ENCODE peak calls at places on chromosomes 2 and 18, in seven cellular contexts. One of them, this sample, is unnamed.
A peak's percentile ranks its signal among the peaks of the same experiment; 100 is the strongest.

GRCh38 chr2:228986961-228987360 is 284.1 kb downstream of the PID1 start:
- DNase-seq in body of pancreas: no peak
- DNase-seq in fibroblast of lung: no peak
- DNase-seq in lung: no peak
- DNase-seq in left ventricle myocardium inferior: no peak
- DNase-seq in CD4-positive, alpha-beta T cell: no peak
- DNase-seq in IMR-90: no peak
- DNase-seq in this sample: no peak

GRCh38 chr2:27220091-27220490 is 2.9 kb downstream of the CAD start:
- DNase-seq in body of pancreas: no peak
- DNase-seq in IMR-90: no peak
- DNase-seq in left ventricle myocardium inferior: no peak
- DNase-seq in lung: no peak
- DNase-seq in fibroblast of lung: no peak
- DNase-seq in CD4-positive, alpha-beta T cell: no peak
- DNase-seq in this sample: no peak

GRCh38 chr2:68206779-68207178 is 45.6 kb downstream of the PPP3R1 start:
- DNase-seq in IMR-90: no peak
- DNase-seq in left ventricle myocardium inferior: no peak
- DNase-seq in body of pancreas: no peak
- DNase-seq in CD4-positive, alpha-beta T cell: no peak
- DNase-seq in lung: no peak
- DNase-seq in fibroblast of lung: no peak
- DNase-seq in this sample: no peak

GRCh38 chr2:68292108-68292710 is 27.5 kb downstream of the CNRIP1 start:
- DNase-seq in left ventricle myocardium inferior: no peak
- DNase-seq in CD4-positive, alpha-beta T cell: peak; percentile 6
- DNase-seq in fibroblast of lung: peak; percentile 16
- DNase-seq in IMR-90: peak; percentile 37
- DNase-seq in lung: no peak
- DNase-seq in body of pancreas: peak; percentile 35
- DNase-seq in this sample: no peak

GRCh38 chr2:51224790-51225189 is 192.9 kb upstream of the NRXN1 start:
- DNase-seq in body of pancreas: no peak
- DNase-seq in CD4-positive, alpha-beta T cell: no peak
- DNase-seq in left ventricle myocardium inferior: no peak
- DNase-seq in lung: no peak
- DNase-seq in fibroblast of lung: no peak
- DNase-seq in IMR-90: no peak
- DNase-seq in this sample: no peak

GRCh38 chr2:197889041-197889440 is 84.6 kb downstream of the PLCL1 start:
- DNase-seq in body of pancreas: no peak
- DNase-seq in CD4-positive, alpha-beta T cell: no peak
- DNase-seq in lung: no peak
- DNase-seq in fibroblast of lung: peak; percentile 55
- DNase-seq in IMR-90: peak; percentile 64
- DNase-seq in left ventricle myocardium inferior: no peak
- DNase-seq in this sample: no peak

GRCh38 chr2:23220687-23221086 is 164.3 kb upstream of the KLHL29 start:
- DNase-seq in CD4-positive, alpha-beta T cell: no peak
- DNase-seq in IMR-90: no peak
- DNase-seq in body of pancreas: no peak
- DNase-seq in left ventricle myocardium inferior: no peak
- DNase-seq in lung: no peak
- DNase-seq in fibroblast of lung: no peak
- DNase-seq in this sample: no peak

GRCh38 chr18:67402543-67402942 is 114.0 kb downstream of the DSEL start:
- DNase-seq in IMR-90: peak; percentile 88
- DNase-seq in lung: no peak
- DNase-seq in left ventricle myocardium inferior: no peak
- DNase-seq in body of pancreas: no peak
- DNase-seq in fibroblast of lung: peak; percentile 92
- DNase-seq in CD4-positive, alpha-beta T cell: no peak
- DNase-seq in this sample: no peak

GRCh38 chr2:62304429-62305417 is 108.8 kb downstream of the B3GNT2 start:
- DNase-seq in body of pancreas: peak; percentile 43
- DNase-seq in left ventricle myocardium inferior: peak; percentile 45
- DNase-seq in fibroblast of lung: peak; percentile 96
- DNase-seq in lung: peak; percentile 60
- DNase-seq in IMR-90: peak; percentile 73
- DNase-seq in CD4-positive, alpha-beta T cell: no peak
- DNase-seq in this sample: no peak

GRCh38 chr2:173075781-173076556 is at the start of gene MAP3K20:
- DNase-seq in CD4-positive, alpha-beta T cell: peak; percentile 13
- DNase-seq in IMR-90: peak; percentile 71
- DNase-seq in fibroblast of lung: peak; percentile 73
- DNase-seq in left ventricle myocardium inferior: peak; percentile 83
- DNase-seq in lung: peak; percentile 65
- DNase-seq in body of pancreas: peak; percentile 76
- DNase-seq in this sample: peak; percentile 61

GRCh38 chr2:231701456-231702373 is 6.6 kb upstream of the PTMA start:
- DNase-seq in fibroblast of lung: peak; percentile 76
- DNase-seq in IMR-90: peak; percentile 57
- DNase-seq in left ventricle myocardium inferior: no peak
- DNase-seq in CD4-positive, alpha-beta T cell: no peak
- DNase-seq in lung: peak; percentile 93
- DNase-seq in body of pancreas: peak; percentile 89
- DNase-seq in this sample: peak; percentile 64

GRCh38 chr2:85774126-85774978 is 20.6 kb downstream of the ATOH8 start:
- DNase-seq in left ventricle myocardium inferior: no peak
- DNase-seq in fibroblast of lung: no peak
- DNase-seq in lung: no peak
- DNase-seq in IMR-90: no peak
- DNase-seq in body of pancreas: no peak
- DNase-seq in CD4-positive, alpha-beta T cell: no peak
- DNase-seq in this sample: no peak

GRCh38 chr18:78859686-78860085 is 119.9 kb upstream of the SALL3 start:
- DNase-seq in body of pancreas: no peak
- DNase-seq in IMR-90: no peak
- DNase-seq in fibroblast of lung: no peak
- DNase-seq in CD4-positive, alpha-beta T cell: no peak
- DNase-seq in lung: no peak
- DNase-seq in left ventricle myocardium inferior: no peak
- DNase-seq in this sample: no peak

GRCh38 chr2:224366269-224366668 is 35.6 kb downstream of the FAM124B start:
- DNase-seq in IMR-90: no peak
- DNase-seq in fibroblast of lung: no peak
- DNase-seq in body of pancreas: no peak
- DNase-seq in lung: no peak
- DNase-seq in left ventricle myocardium inferior: no peak
- DNase-seq in CD4-positive, alpha-beta T cell: no peak
- DNase-seq in this sample: no peak

GRCh38 chr2:137190411-137191190 is 425.3 kb downstream of the THSD7B start:
- DNase-seq in body of pancreas: no peak
- DNase-seq in fibroblast of lung: no peak
- DNase-seq in lung: no peak
- DNase-seq in IMR-90: no peak
- DNase-seq in left ventricle myocardium inferior: peak; percentile 22
- DNase-seq in CD4-positive, alpha-beta T cell: no peak
- DNase-seq in this sample: no peak

GRCh38 chr2:214379227-214379626 is 31.6 kb upstream of the VWC2L start:
- DNase-seq in fibroblast of lung: peak; percentile 10
- DNase-seq in left ventricle myocardium inferior: no peak
- DNase-seq in IMR-90: peak; percentile 4
- DNase-seq in lung: no peak
- DNase-seq in body of pancreas: no peak
- DNase-seq in CD4-positive, alpha-beta T cell: no peak
- DNase-seq in this sample: no peak

GRCh38 chr18:34659579-34660517 is 50.2 kb upstream of the DTNA start:
- DNase-seq in lung: peak; percentile 83
- DNase-seq in fibroblast of lung: peak; percentile 97
- DNase-seq in left ventricle myocardium inferior: peak; percentile 73
- DNase-seq in body of pancreas: peak; percentile 91
- DNase-seq in IMR-90: peak; percentile 97
- DNase-seq in CD4-positive, alpha-beta T cell: no peak
- DNase-seq in this sample: peak; percentile 53

GRCh38 chr18:34592961-34593382 is 117.1 kb upstream of the DTNA start:
- DNase-seq in body of pancreas: peak; percentile 75
- DNase-seq in CD4-positive, alpha-beta T cell: no peak
- DNase-seq in lung: peak; percentile 34
- DNase-seq in left ventricle myocardium inferior: peak; percentile 53
- DNase-seq in fibroblast of lung: peak; percentile 86
- DNase-seq in IMR-90: peak; percentile 59
- DNase-seq in this sample: peak; percentile 75

GRCh38 chr18:79919089-79919488 is 32.4 kb downstream of the SLC66A2 start:
- DNase-seq in IMR-90: no peak
- DNase-seq in lung: no peak
- DNase-seq in body of pancreas: peak; percentile 5
- DNase-seq in left ventricle myocardium inferior: no peak
- DNase-seq in CD4-positive, alpha-beta T cell: no peak
- DNase-seq in fibroblast of lung: no peak
- DNase-seq in this sample: no peak

GRCh38 chr2:127086800-127087737 is 19.9 kb downstream of the BIN1 start:
- DNase-seq in IMR-90: peak; percentile 88
- DNase-seq in left ventricle myocardium inferior: peak; percentile 83
- DNase-seq in lung: peak; percentile 56
- DNase-seq in body of pancreas: peak; percentile 30
- DNase-seq in fibroblast of lung: peak; percentile 88
- DNase-seq in CD4-positive, alpha-beta T cell: no peak
- DNase-seq in this sample: no peak

GRCh38 chr2:152730591-152731333 is 12.3 kb downstream of the ARL6IP6 start:
- DNase-seq in left ventricle myocardium inferior: no peak
- DNase-seq in CD4-positive, alpha-beta T cell: peak; percentile 19
- DNase-seq in fibroblast of lung: peak; percentile 25
- DNase-seq in lung: no peak
- DNase-seq in body of pancreas: no peak
- DNase-seq in IMR-90: no peak
- DNase-seq in this sample: no peak

GRCh38 chr2:118186110-118186857 is 98.0 kb downstream of the INSIG2 start:
- DNase-seq in CD4-positive, alpha-beta T cell: peak; percentile 84
- DNase-seq in lung: peak; percentile 80
- DNase-seq in fibroblast of lung: peak; percentile 84
- DNase-seq in left ventricle myocardium inferior: peak; percentile 87
- DNase-seq in IMR-90: peak; percentile 75
- DNase-seq in body of pancreas: peak; percentile 90
- DNase-seq in this sample: peak; percentile 90

GRCh38 chr18:51617572-51618260 is 420.2 kb upstream of the MEX3C start:
- DNase-seq in CD4-positive, alpha-beta T cell: no peak
- DNase-seq in IMR-90: no peak
- DNase-seq in left ventricle myocardium inferior: no peak
- DNase-seq in fibroblast of lung: peak; percentile 14
- DNase-seq in body of pancreas: no peak
- DNase-seq in lung: no peak
- DNase-seq in this sample: no peak

GRCh38 chr2:15943914-15944313 is 3.6 kb downstream of the MYCN start:
- DNase-seq in fibroblast of lung: no peak
- DNase-seq in lung: no peak
- DNase-seq in CD4-positive, alpha-beta T cell: no peak
- DNase-seq in left ventricle myocardium inferior: no peak
- DNase-seq in body of pancreas: no peak
- DNase-seq in IMR-90: no peak
- DNase-seq in this sample: no peak

GRCh38 chr2:214069254-214069653 is 341.6 kb upstream of the VWC2L start:
- DNase-seq in CD4-positive, alpha-beta T cell: no peak
- DNase-seq in fibroblast of lung: peak; percentile 95
- DNase-seq in lung: no peak
- DNase-seq in body of pancreas: no peak
- DNase-seq in IMR-90: peak; percentile 93
- DNase-seq in left ventricle myocardium inferior: no peak
- DNase-seq in this sample: peak; percentile 34

GRCh38 chr2:70772486-70773155 is 4.6 kb upstream of the ADD2 start:
- DNase-seq in left ventricle myocardium inferior: no peak
- DNase-seq in fibroblast of lung: no peak
- DNase-seq in body of pancreas: no peak
- DNase-seq in lung: no peak
- DNase-seq in CD4-positive, alpha-beta T cell: no peak
- DNase-seq in IMR-90: no peak
- DNase-seq in this sample: no peak

GRCh38 chr2:120434487-120434886 is 88.6 kb downstream of the INHBB start:
- DNase-seq in CD4-positive, alpha-beta T cell: no peak
- DNase-seq in left ventricle myocardium inferior: no peak
- DNase-seq in IMR-90: no peak
- DNase-seq in body of pancreas: no peak
- DNase-seq in lung: no peak
- DNase-seq in fibroblast of lung: no peak
- DNase-seq in this sample: no peak
- H3K27me3 ChIP-seq in CD4-positive, alpha-beta T cell: peaks cover 6% of the 10 kb centered on the region
- H3K27me3 ChIP-seq in left ventricle myocardium inferior: peaks cover 64% of the 10 kb centered on the region
- H3K27me3 ChIP-seq in IMR-90: peaks cover 64% of the 10 kb centered on the region
- H3K27me3 ChIP-seq in body of pancreas: no peaks in the 10 kb centered on the region
- H3K27me3 ChIP-seq in lung: no peaks in the 10 kb centered on the region
- H3K27me3 ChIP-seq in fibroblast of lung: peaks cover 5% of the 10 kb centered on the region
- H3K27me3 ChIP-seq in this sample: no peaks in the 10 kb centered on the region

GRCh38 chr2:10109311-10109710 is 13.2 kb upstream of the RRM2 start:
- DNase-seq in CD4-positive, alpha-beta T cell: no peak
- DNase-seq in fibroblast of lung: no peak
- DNase-seq in left ventricle myocardium inferior: no peak
- DNase-seq in IMR-90: no peak
- DNase-seq in lung: no peak
- DNase-seq in body of pancreas: no peak
- DNase-seq in this sample: no peak
- H3K27ac ChIP-seq in CD4-positive, alpha-beta T cell: no peak overlapping the region
- H3K27ac ChIP-seq in fibroblast of lung: no peak overlapping the region
- H3K27ac ChIP-seq in left ventricle myocardium inferior: no peak overlapping the region
- H3K27ac ChIP-seq in IMR-90: no peak overlapping the region
- H3K27ac ChIP-seq in lung: no peak overlapping the region
- H3K27ac ChIP-seq in body of pancreas: no peak overlapping the region
- H3K27ac ChIP-seq in this sample: no peak overlapping the region

GRCh38 chr2:46053502-46054094 is 243.6 kb upstream of the EPAS1 start:
- DNase-seq in IMR-90: no peak
- DNase-seq in lung: no peak
- DNase-seq in body of pancreas: no peak
- DNase-seq in left ventricle myocardium inferior: no peak
- DNase-seq in fibroblast of lung: peak; percentile 44
- DNase-seq in CD4-positive, alpha-beta T cell: no peak
- DNase-seq in this sample: no peak

GRCh38 chr2:46058140-46058539 is 239.1 kb upstream of the EPAS1 start:
- DNase-seq in fibroblast of lung: no peak
- DNase-seq in left ventricle myocardium inferior: peak; percentile 42
- DNase-seq in body of pancreas: peak; percentile 37
- DNase-seq in CD4-positive, alpha-beta T cell: no peak
- DNase-seq in IMR-90: no peak
- DNase-seq in lung: peak; percentile 32
- DNase-seq in this sample: no peak

GRCh38 chr2:46051103-46051502 is 246.1 kb upstream of the EPAS1 start:
- DNase-seq in IMR-90: no peak
- DNase-seq in lung: no peak
- DNase-seq in fibroblast of lung: no peak
- DNase-seq in body of pancreas: no peak
- DNase-seq in left ventricle myocardium inferior: no peak
- DNase-seq in CD4-positive, alpha-beta T cell: no peak
- DNase-seq in this sample: no peak

GRCh38 chr2:46056541-46056940 is 240.7 kb upstream of the EPAS1 start:
- DNase-seq in lung: no peak
- DNase-seq in body of pancreas: no peak
- DNase-seq in left ventricle myocardium inferior: no peak
- DNase-seq in fibroblast of lung: no peak
- DNase-seq in IMR-90: peak; percentile 47
- DNase-seq in CD4-positive, alpha-beta T cell: no peak
- DNase-seq in this sample: no peak
- TF ChIP-seq CTCF in lung: no peak
- TF ChIP-seq CTCF in body of pancreas: no peak
- TF ChIP-seq CTCF in left ventricle myocardium inferior: no peak
- TF ChIP-seq CTCF in fibroblast of lung: no peak
- TF ChIP-seq CTCF in IMR-90: peak; percentile 19
- TF ChIP-seq CTCF in CD4-positive, alpha-beta T cell: no peak
- TF ChIP-seq CTCF in this sample: no peak

DNA sequence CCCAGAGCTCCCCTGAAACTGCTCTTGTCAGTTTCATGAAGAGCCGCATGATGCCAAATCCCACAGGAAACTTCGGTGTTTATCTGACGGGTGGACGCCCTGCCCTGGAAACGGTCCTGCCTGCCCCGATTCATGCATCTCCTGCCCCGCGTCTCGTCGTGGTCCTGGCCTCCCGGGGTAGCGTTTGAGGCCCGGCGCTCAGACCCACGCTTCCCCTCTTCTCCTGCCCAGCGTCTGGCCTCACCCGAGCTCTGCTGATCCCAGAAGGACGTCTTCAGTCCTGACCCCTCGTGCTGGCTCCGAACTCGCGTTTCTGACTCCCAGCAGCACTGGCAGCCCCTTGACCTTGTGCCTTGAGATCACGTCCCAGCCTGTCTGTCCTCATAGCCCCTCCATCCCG is 180.5 kb downstream of the TMEM18 start:
- DNase-seq in lung: no peak
- DNase-seq in CD4-positive, alpha-beta T cell: no peak
- DNase-seq in left ventricle myocardium inferior: no peak
- DNase-seq in IMR-90: no peak
- DNase-seq in fibroblast of lung: no peak
- DNase-seq in body of pancreas: no peak
- DNase-seq in this sample: no peak
- H3K27me3 ChIP-seq in lung: no peaks in the 10 kb centered on the region
- H3K27me3 ChIP-seq in CD4-positive, alpha-beta T cell: no peaks in the 10 kb centered on the region
- H3K27me3 ChIP-seq in left ventricle myocardium inferior: peaks cover 67% of the 10 kb centered on the region
- H3K27me3 ChIP-seq in IMR-90: no peaks in the 10 kb centered on the region
- H3K27me3 ChIP-seq in fibroblast of lung: no peaks in the 10 kb centered on the region
- H3K27me3 ChIP-seq in body of pancreas: no peaks in the 10 kb centered on the region
- H3K27me3 ChIP-seq in this sample: no peaks in the 10 kb centered on the region